ENCODE peak calls at places on chromosomes 2 and 18, in nine cellular contexts. V, Y, Z, K, U, S, H, E and O are unnamed samples.

GRCh38 chr2:144515694-144516416 is 4.1 kb downstream of the ZEB2 start:
- DNase-seq in V (no peak), S (no peak), E (peak), Z (peak), H (peak), K (peak), U (no peak), Y (peak), O (no peak)

GRCh38 chr18:46676162-46676830 is 19.3 kb upstream of the LOXHD1 start:
- DNase-seq in Y (no peak), U (no peak), Z (peak), E (no peak), V (no peak), K (no peak), H (no peak), S (no peak), O (no peak)

GRCh38 chr2:237159006-237159897 is 73.6 kb downstream of the COPS8 start:
- DNase-seq in K (no peak), S (no peak), Z (no peak), H (no peak), V (no peak), U (no peak), Y (no peak), E (no peak), O (no peak)

GRCh38 chr2:23925702-23926288 is 1.1 kb downstream of the ATAD2B start:
- DNase-seq in Y (peak), V (no peak), K (no peak), Z (peak), U (peak), H (peak), E (peak), S (peak), O (peak)

GRCh38 chr18:72612894-72613537 is 68.9 kb upstream of the CBLN2 start:
- DNase-seq in Y (no peak), S (no peak), K (no peak), E (no peak), U (no peak), V (no peak), Z (no peak), H (no peak), O (no peak)

GRCh38 chr2:216918088-216918680 is 58.3 kb upstream of the TNP1 start:
- DNase-seq in K (no peak), V (no peak), Y (no peak), H (no peak), Z (peak), U (peak), S (no peak), E (no peak), O (no peak)

GRCh38 chr18:25282922-25283703 is 68.9 kb downstream of the ZNF521 start:
- DNase-seq in K (no peak), U (no peak), E (peak), S (no peak), Z (no peak), Y (no peak), H (no peak), V (no peak), O (no peak)

GRCh38 chr2:74577448-74577847 is 22.9 kb downstream of the DOK1 start:
- DNase-seq in K (no peak), E (no peak), Y (no peak), S (no peak), U (peak), V (no peak), Z (no peak), H (no peak), O (no peak)

GRCh38 chr2:56053679-56054078 is 130.1 kb upstream of the EFEMP1 start:
- DNase-seq in E (no peak), Y (no peak), S (no peak), V (no peak), Z (no peak), U (no peak), H (no peak), K (no peak), O (no peak)

GRCh38 chr18:49321800-49322461 is 138.5 kb downstream of the DYM start:
- DNase-seq in S (no peak), V (no peak), H (no peak), Y (no peak), Z (no peak), K (no peak), E (no peak), U (peak), O (no peak)

GRCh38 chr2:100742884-100743283 is 77.1 kb upstream of the NPAS2 start:
- DNase-seq in V (no peak), H (peak), E (no peak), Y (no peak), Z (peak), S (no peak), U (peak), K (no peak), O (no peak)

GRCh38 chr2:122273785-122274419 is 518.5 kb downstream of the TSN start:
- DNase-seq in Z (no peak), Y (no peak), U (no peak), V (no peak), H (no peak), S (no peak), K (no peak), E (no peak), O (no peak)

GRCh38 chr2:172484253-172484652 is 56.9 kb downstream of the ITGA6 start:
- DNase-seq in E (peak), V (no peak), Z (peak), U (peak), K (no peak), S (no peak), Y (no peak), H (peak), O (no peak)

GRCh38 chr2:204127238-204127637 is 190.7 kb downstream of the ICOS start:
- DNase-seq in E (peak), U (no peak), H (peak), V (no peak), Y (no peak), S (no peak), K (no peak), Z (no peak), O (no peak)

GRCh38 chr2:150228936-150229335 is 258.5 kb downstream of the RND3 start:
- DNase-seq in Z (no peak), K (no peak), H (no peak), Y (no peak), S (no peak), U (no peak), V (no peak), E (no peak), O (no peak)

GRCh38 chr18:4847066-4847465 is 350.0 kb downstream of the AKAIN1 start:
- DNase-seq in V (no peak), E (no peak), U (no peak), H (no peak), S (no peak), Y (no peak), Z (no peak), K (no peak), O (no peak)

GRCh38 chr2:151024696-151025095 is 237.0 kb downstream of the RBM43 start:
- DNase-seq in Y (no peak), V (no peak), E (no peak), K (no peak), H (no peak), U (no peak), Z (no peak), S (no peak), O (no peak)

GRCh38 chr2:71380665-71381064 is 49.1 kb downstream of the ZNF638 start:
- DNase-seq in Y (no peak), K (no peak), S (no peak), H (no peak), U (peak), E (no peak), V (no peak), Z (no peak), O (no peak)

GRCh38 chr2:65282492-65283053 is 54.9 kb downstream of the ACTR2 start:
- DNase-seq in Y (no peak), K (no peak), U (no peak), H (no peak), E (no peak), S (no peak), V (no peak), Z (no peak), O (no peak)

GRCh38 chr2:71785550-71785951 is 332.2 kb downstream of the DYSF start:
- DNase-seq in E (no peak), S (no peak), K (no peak), V (no peak), Y (no peak), U (no peak), Z (no peak), H (no peak), O (no peak)

GRCh38 chr2:31137211-31138036 is 816 bp downstream of the GALNT14 start:
- DNase-seq in S (no peak), H (peak), E (peak), Y (no peak), Z (peak), V (no peak), U (no peak), K (no peak), O (no peak)

GRCh38 chr2:29273704-29274611 is 158.7 kb downstream of the CLIP4 start:
- DNase-seq in E (no peak), Y (no peak), S (peak), Z (no peak), V (no peak), U (no peak), K (no peak), H (no peak), O (no peak)

GRCh38 chr2:108637304-108637669 is 82.0 kb upstream of the RANBP2 start:
- DNase-seq in E (peak), V (no peak), U (peak), S (no peak), Y (no peak), K (no peak), H (peak), Z (peak), O (no peak)

GRCh38 chr18:38651736-38652135 is 1086.1 kb upstream of the CELF4 start:
- DNase-seq in H (no peak), E (no peak), U (no peak), Z (no peak), V (no peak), K (no peak), S (no peak), Y (no peak), O (no peak)
- H3K27ac ChIP-seq in H (no peak), E (no peak), U (no peak), Z (no peak), V (no peak), K (no peak), S (no peak), Y (no peak), O (no peak)

DNA sequence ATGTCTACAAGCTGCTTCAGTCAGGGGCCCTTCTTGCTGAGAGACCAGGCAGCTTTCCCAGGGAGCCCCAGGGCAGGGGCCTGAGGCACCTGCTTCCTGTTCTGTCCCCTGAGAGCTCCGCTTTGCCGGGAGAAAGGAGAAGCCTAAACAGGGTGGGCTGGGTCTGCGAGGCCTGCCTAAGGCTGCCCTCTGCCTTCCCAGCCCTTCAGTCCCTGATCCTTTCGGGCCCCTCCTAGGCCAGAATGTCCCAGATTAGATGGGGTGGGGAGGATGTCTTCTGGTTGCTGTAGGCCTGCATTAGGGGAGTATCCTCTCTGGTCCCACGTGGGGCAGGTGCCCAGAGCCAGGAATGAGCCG is 72.4 kb downstream of the TGOLN2 start:
- DNase-seq in K (no peak), U (no peak), E (no peak), Y (no peak), H (no peak), V (no peak), Z (no peak), S (no peak), O (no peak)
- H3K27ac ChIP-seq in K (no peak), U (peak), E (peak), Y (no peak), H (peak), V (no peak), Z (no peak), S (peak), O (no peak)

DNA sequence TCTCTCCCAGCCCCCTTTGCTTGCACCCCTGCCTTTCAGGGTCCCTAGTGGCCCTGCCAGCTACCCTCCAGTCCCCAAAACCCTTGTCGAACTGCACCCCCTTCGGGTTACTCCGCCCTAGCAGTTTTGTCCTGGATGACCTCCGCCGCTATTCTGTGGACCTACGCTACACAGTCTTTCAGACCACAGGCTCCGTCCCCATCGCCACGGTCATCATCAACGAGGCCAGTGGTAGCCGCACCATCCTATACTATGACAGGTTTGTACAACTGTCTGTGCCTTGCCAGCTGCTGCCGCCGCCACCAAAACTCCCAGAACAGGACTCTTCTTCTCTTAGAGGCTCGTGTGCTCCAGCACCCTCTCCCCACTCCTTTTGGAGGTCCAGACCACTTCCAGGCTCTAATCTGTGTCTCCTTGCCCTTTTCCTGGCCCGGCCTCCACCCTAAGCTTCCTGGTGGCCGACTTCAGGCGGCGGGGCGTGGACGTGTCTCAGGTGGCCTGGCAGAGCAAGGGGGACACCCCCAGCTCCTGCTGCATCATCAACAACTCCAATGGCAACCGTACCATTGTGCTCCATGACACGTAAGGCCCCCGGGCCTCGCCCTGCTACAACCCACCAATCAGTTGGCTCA is 7.9 kb downstream of the KHK start:
- DNase-seq in H (no peak), Z (no peak), K (no peak), Y (no peak), E (no peak), U (no peak), V (no peak), S (no peak), O (no peak)
- H3K27ac ChIP-seq in H (no peak), Z (peak), K (no peak), Y (no peak), E (no peak), U (no peak), V (no peak), S (no peak), O (no peak)

DNA sequence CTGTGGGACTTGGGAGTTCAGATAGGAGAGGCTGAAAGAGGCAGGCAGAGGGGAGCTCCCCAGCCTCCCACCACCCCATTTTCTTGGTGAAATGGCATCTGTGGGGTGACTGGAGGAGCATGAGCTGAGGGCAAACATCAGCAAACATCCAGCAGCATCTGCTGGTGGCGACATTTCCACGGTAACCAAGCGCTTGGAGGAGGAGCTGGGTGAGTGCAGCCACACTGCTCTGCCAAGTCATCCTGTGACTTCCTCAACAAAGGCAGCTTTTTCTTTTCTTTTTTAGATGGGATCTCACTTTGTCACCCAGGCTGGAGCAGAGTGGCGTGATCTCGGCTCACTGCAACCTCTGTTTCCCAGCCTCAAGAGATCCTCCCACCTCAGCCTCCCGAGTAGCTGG is 5.6 kb downstream of the TXNL4A start:
- DNase-seq in H (no peak), Z (peak), E (no peak), U (peak), K (no peak), V (peak), S (no peak), Y (no peak), O (no peak)
- H3K27ac ChIP-seq in H (no peak), Z (no peak), E (no peak), U (no peak), K (peak), V (peak), S (no peak), Y (no peak), O (no peak)

GRCh38 chr2:215773728-215774127 is 239.6 kb downstream of the MREG start:
- DNase-seq in S (no peak), V (no peak), Y (no peak), U (peak), K (no peak), E (no peak), H (peak), Z (peak), O (no peak)
- H3K27ac ChIP-seq in S (peak), V (no peak), Y (no peak), U (no peak), K (no peak), E (no peak), H (peak), Z (peak), O (no peak)

GRCh38 chr2:230318190-230319121 is 8.5 kb upstream of the SP140L start:
- DNase-seq in E (no peak), V (no peak), K (no peak), S (no peak), H (no peak), Y (no peak), Z (no peak), U (no peak), O (no peak)
- H3K27ac ChIP-seq in E (no peak), V (no peak), K (no peak), S (no peak), H (no peak), Y (peak), Z (no peak), U (no peak), O (no peak)

DNA sequence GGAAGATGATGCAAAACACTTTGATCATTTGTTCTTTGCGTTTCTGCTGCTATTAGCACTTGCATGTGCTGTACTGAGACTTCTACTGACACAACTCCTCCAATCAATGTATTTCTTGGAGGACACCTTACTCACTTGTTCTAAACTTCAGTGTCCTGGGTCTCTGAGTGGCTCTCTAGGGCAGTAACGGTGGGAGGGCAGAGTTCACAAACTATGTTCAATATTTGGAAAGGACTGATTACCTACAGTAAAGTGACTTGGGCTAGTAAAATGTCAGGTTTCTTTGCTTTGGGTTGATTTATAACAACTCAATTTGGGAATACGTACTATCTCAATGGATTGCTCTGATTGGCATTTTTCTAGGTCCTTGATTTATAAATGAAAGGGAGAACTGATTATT is 49.3 kb upstream of the PAX8 start:
- DNase-seq in S (no peak), V (no peak), Z (peak), E (no peak), K (no peak), U (no peak), H (no peak), Y (no peak), O (no peak)
- H3K27ac ChIP-seq in S (no peak), V (no peak), Z (peak), E (no peak), K (no peak), U (no peak), H (no peak), Y (no peak), O (no peak)

GRCh38 chr2:232876978-232877441 is 6.9 kb downstream of the SNORC start:
- DNase-seq in E (no peak), Z (no peak), V (no peak), Y (no peak), H (no peak), K (no peak), U (no peak), S (peak), O (no peak)
- H3K27ac ChIP-seq in E (no peak), Z (peak), V (peak), Y (no peak), H (no peak), K (peak), U (no peak), S (no peak), O (no peak)